ENCODE peak calls at places on chromosomes 11 and 22, in nine cellular contexts. Q is heart right ventricle, Z is fibroblast of pulmonary artery, B is heart left ventricle, W is fibroblast of lung, K is pancreas, T is GM12865, S is lower lobe of right lung, R is OCI-LY7. U is an unnamed sample.
A peak's percentile ranks its signal among the peaks of the same experiment; 100 is the strongest.

GRCh38 chr11:27141576-27141975 is 101.0 kb downstream of the BBOX1 start:
- DNase-seq in Q (no peak), Z (no peak), B (no peak), W (no peak), K (no peak), T (no peak), S (no peak), R (no peak), U (no peak)

GRCh38 chr11:75189911-75190310 is 39.0 kb downstream of the SLCO2B1 start:
- DNase-seq in Q (no peak), Z (no peak), B (no peak), W (no peak), K (no peak), T (no peak), S (no peak), R (no peak), U (no peak)

GRCh38 chr11:66013762-66014100 is 1.9 kb downstream of the CST6 start:
- DNase-seq in Q (no peak), Z (no peak), B (no peak), W (no peak), K (no peak), T (no peak), S (no peak), R (no peak), U (no peak)

GRCh38 chr11:17915500-17916143 is 97.2 kb downstream of the SERGEF start:
- DNase-seq in Q (no peak), Z (no peak), B (no peak), W (peak; percentile 22), K (no peak), T (no peak), S (no peak), R (no peak), U (no peak)

GRCh38 chr22:50141891-50142363 is 28.6 kb upstream of the PANX2 start:
- DNase-seq in Q (no peak), Z (no peak), B (no peak), W (no peak), K (no peak), T (no peak), S (no peak), R (no peak), U (no peak)

GRCh38 chr11:2997406-2997805 is 5.3 kb upstream of the NAP1L4 start:
- DNase-seq in Q (no peak), Z (no peak), B (no peak), W (no peak), K (no peak), T (no peak), S (no peak), R (no peak), U (no peak)

GRCh38 chr11:34564406-34564805 is 50.8 kb upstream of the ELF5 start:
- DNase-seq in Q (no peak), Z (peak; percentile 11), B (no peak), W (peak; percentile 73), K (no peak), T (no peak), S (no peak), R (no peak), U (no peak)

GRCh38 chr22:49967333-49968241 is 7.0 kb downstream of the PIM3 start:
- DNase-seq in Q (peak; percentile 59), Z (no peak), B (peak; percentile 76), W (no peak), K (peak; percentile 71), T (no peak), S (peak; percentile 77), R (peak; percentile 51), U (no peak)

GRCh38 chr11:74731301-74732094 is at the start of gene CHRDL2:
- DNase-seq in Q (peak; percentile 36), Z (peak; percentile 45), B (no peak), W (peak; percentile 43), K (no peak), T (no peak), S (no peak), R (no peak), U (no peak)

GRCh38 chr11:45816614-45817013 is 11.7 kb downstream of the SLC35C1 start:
- DNase-seq in Q (no peak), Z (no peak), B (no peak), W (no peak), K (no peak), T (no peak), S (no peak), R (no peak), U (no peak)

GRCh38 chr11:14973621-14974020 is 1.5 kb upstream of the CALCA start:
- DNase-seq in Q (peak; percentile 13), Z (no peak), B (no peak), W (peak; percentile 15), K (no peak), T (peak; percentile 41), S (no peak), R (no peak), U (no peak)
- H3K4me3 ChIP-seq in Q (peak overlapping the region; percentile 41), Z (no peak overlapping the region), B (no peak overlapping the region), W (peak overlapping the region; percentile 50), K (no peak overlapping the region), T (no peak overlapping the region), S (peak overlapping the region; percentile 39), R (no peak overlapping the region), U (no peak overlapping the region)

GRCh38 chr11:92489831-92490399 is 265.3 kb downstream of the FAT3 start:
- DNase-seq in Q (no peak), Z (no peak), B (no peak), W (no peak), K (no peak), T (no peak), S (no peak), R (no peak), U (no peak)
- TF ChIP-seq CTCF in Q (no peak), Z (no peak), B (no peak), W (no peak), K (no peak), T (no peak), S (no peak), R (no peak), U (no peak)

DNA sequence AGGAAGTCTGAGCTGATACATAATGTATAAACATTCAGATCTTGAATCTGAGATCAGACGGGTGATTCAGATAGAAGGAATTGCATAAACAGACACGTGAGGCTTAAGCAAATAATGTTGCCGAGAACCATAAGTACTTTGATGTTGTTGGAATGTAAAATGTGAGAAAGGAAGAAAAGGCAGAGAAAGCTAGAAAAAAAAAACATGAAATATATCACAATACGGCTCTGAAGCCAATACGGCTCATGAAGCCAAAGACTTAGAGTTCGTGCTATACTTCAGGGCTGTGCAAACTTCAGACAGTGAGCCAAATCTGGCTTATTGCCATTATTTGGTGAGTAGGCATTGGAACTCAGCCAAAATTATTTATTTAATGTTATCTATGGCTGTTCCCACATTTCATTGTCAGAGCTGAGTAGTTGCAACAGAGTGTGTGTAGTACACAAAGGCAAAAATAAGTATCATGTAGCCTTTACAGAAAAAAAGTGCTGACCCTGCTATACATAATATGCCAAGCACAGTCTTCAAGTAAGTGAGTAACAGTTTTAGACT is 673.3 kb downstream of the CNTN5 start:
- DNase-seq in Q (no peak), Z (peak; percentile 91), B (no peak), W (peak; percentile 85), K (no peak), T (no peak), S (no peak), R (no peak), U (no peak)
- H3K4me3 ChIP-seq in Q (no peak overlapping the region), Z (peak overlapping the region; percentile 29), B (no peak overlapping the region), W (peak overlapping the region; percentile 23), K (no peak overlapping the region), T (no peak overlapping the region), S (no peak overlapping the region), R (no peak overlapping the region), U (no peak overlapping the region)

GRCh38 chr22:43042101-43042780 is 27.3 kb upstream of the PACSIN2 start:
- DNase-seq in Q (no peak), Z (no peak), B (no peak), W (peak; percentile 37), K (peak; percentile 50), T (no peak), S (no peak), R (no peak), U (no peak)

GRCh38 chr22:43035250-43035649 is 20.3 kb upstream of the PACSIN2 start:
- DNase-seq in Q (no peak), Z (no peak), B (no peak), W (no peak), K (no peak), T (no peak), S (no peak), R (no peak), U (no peak)

GRCh38 chr22:43038325-43038724 is 23.4 kb upstream of the PACSIN2 start:
- DNase-seq in Q (no peak), Z (no peak), B (no peak), W (no peak), K (no peak), T (no peak), S (no peak), R (no peak), U (no peak)

GRCh38 chr22:43044402-43044801 is 29.5 kb upstream of the PACSIN2 start:
- DNase-seq in Q (no peak), Z (no peak), B (no peak), W (no peak), K (no peak), T (no peak), S (no peak), R (no peak), U (no peak)

GRCh38 chr22:43039800-43040199 is 24.9 kb upstream of the PACSIN2 start:
- DNase-seq in Q (no peak), Z (no peak), B (no peak), W (no peak), K (no peak), T (no peak), S (no peak), R (no peak), U (no peak)
- TF ChIP-seq CTCF in Q (no peak), Z (no peak), B (no peak), W (no peak), K (no peak), T (no peak), S (no peak), R (no peak), U (no peak)

DNA sequence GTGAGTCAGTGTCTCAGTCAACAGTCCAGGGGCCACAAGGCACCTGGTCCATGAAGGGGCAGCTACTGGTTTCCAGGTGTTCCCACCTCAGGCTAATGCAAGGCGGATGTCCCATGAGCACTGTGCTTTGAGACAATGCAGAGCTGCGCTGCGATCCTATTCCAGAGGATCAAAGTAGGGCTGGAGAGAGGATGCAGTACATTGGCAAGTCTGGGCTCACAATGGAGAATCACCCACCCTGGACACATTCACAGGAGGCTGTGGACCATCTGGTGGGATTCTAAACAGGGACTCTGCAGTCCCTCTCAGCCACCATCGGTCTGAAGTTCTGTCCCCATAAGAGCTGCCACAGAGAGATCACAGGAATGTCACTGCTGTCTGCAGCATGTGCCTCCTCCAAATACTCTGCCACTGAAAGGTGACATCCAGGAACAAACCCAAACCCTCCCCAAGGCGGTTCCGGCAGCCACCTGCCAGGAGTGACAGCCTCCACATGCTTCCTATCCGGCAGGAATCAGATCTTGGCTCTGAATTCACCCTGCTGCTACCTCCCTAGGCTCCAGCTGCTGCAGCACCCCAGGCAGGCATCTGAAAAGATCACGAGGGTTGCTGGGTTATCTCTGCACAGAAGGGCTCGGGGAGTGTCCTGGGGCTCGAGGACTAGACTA is 45.3 kb upstream of the SERPIND1 start:
- DNase-seq in Q (no peak), Z (no peak), B (no peak), W (no peak), K (no peak), T (no peak), S (no peak), R (no peak), U (no peak)
- H3K4me3 ChIP-seq in Q (no peak overlapping the region), Z (no peak overlapping the region), B (no peak overlapping the region), W (no peak overlapping the region), K (no peak overlapping the region), T (no peak overlapping the region), S (no peak overlapping the region), R (no peak overlapping the region), U (no peak overlapping the region)

GRCh38 chr11:64007629-64008282 is 21.5 kb downstream of the OTUB1 start:
- DNase-seq in Q (peak; percentile 84), Z (peak; percentile 30), B (peak; percentile 88), W (no peak), K (peak; percentile 90), T (no peak), S (peak; percentile 84), R (no peak), U (no peak)
- TF ChIP-seq CTCF in Q (peak; percentile 40), Z (peak; percentile 11), B (peak; percentile 6), W (peak; percentile 19), K (peak; percentile 13), T (no peak), S (peak; percentile 27), R (no peak), U (peak; percentile 13)